ENCODE peak calls at places on chromosomes 11 and 22, in six cellular contexts. One of them, this sample, is unnamed.

GRCh38 chr11:125924384-125925007 is 20.2 kb downstream of the DDX25 start:
- DNase-seq in NCI-H446 treated with DMSO at 0.1 percent for 48 hours: no peak
- DNase-seq in choroid plexus epithelial cell: no peak
- DNase-seq in amniotic stem cell: no peak
- DNase-seq in activated effector memory CD4-positive, alpha-beta T cell treated with anti-CD3 and anti-CD28 coated beads, Interleukin-2, amount 50 U/mL, for 16 hours: no peak
- DNase-seq in Caki2: no peak
- DNase-seq in this sample: no peak

GRCh38 chr11:16178273-16178672 is 178.1 kb downstream of the SOX6 start:
- DNase-seq in choroid plexus epithelial cell: no peak
- DNase-seq in activated effector memory CD4-positive, alpha-beta T cell treated with anti-CD3 and anti-CD28 coated beads, Interleukin-2, amount 50 U/mL, for 16 hours: no peak
- DNase-seq in NCI-H446 treated with DMSO at 0.1 percent for 48 hours: no peak
- DNase-seq in amniotic stem cell: no peak
- DNase-seq in Caki2: no peak
- DNase-seq in this sample: no peak

GRCh38 chr11:1225386-1226225 is 2.7 kb downstream of the MUC5B start:
- DNase-seq in choroid plexus epithelial cell: no peak
- DNase-seq in Caki2: no peak
- DNase-seq in amniotic stem cell: no peak
- DNase-seq in activated effector memory CD4-positive, alpha-beta T cell treated with anti-CD3 and anti-CD28 coated beads, Interleukin-2, amount 50 U/mL, for 16 hours: peak
- DNase-seq in NCI-H446 treated with DMSO at 0.1 percent for 48 hours: no peak
- DNase-seq in this sample: no peak

GRCh38 chr11:65574147-65574962 is 1.5 kb upstream of the EHBP1L1 start:
- DNase-seq in amniotic stem cell: peak
- DNase-seq in Caki2: peak
- DNase-seq in NCI-H446 treated with DMSO at 0.1 percent for 48 hours: peak
- DNase-seq in activated effector memory CD4-positive, alpha-beta T cell treated with anti-CD3 and anti-CD28 coated beads, Interleukin-2, amount 50 U/mL, for 16 hours: peak
- DNase-seq in choroid plexus epithelial cell: peak
- DNase-seq in this sample: peak

GRCh38 chr22:22463855-22464540 is 44.5 kb downstream of the ZNF280B start:
- DNase-seq in activated effector memory CD4-positive, alpha-beta T cell treated with anti-CD3 and anti-CD28 coated beads, Interleukin-2, amount 50 U/mL, for 16 hours: peak
- DNase-seq in choroid plexus epithelial cell: peak
- DNase-seq in Caki2: peak
- DNase-seq in amniotic stem cell: peak
- DNase-seq in NCI-H446 treated with DMSO at 0.1 percent for 48 hours: no peak
- DNase-seq in this sample: peak

GRCh38 chr22:23404689-23405365 is 175.3 kb downstream of the IGLL1 start:
- DNase-seq in choroid plexus epithelial cell: peak
- DNase-seq in amniotic stem cell: no peak
- DNase-seq in Caki2: no peak
- DNase-seq in activated effector memory CD4-positive, alpha-beta T cell treated with anti-CD3 and anti-CD28 coated beads, Interleukin-2, amount 50 U/mL, for 16 hours: no peak
- DNase-seq in NCI-H446 treated with DMSO at 0.1 percent for 48 hours: no peak
- DNase-seq in this sample: no peak

GRCh38 chr11:9574556-9574805 is 1.0 kb downstream of the WEE1 start:
- DNase-seq in NCI-H446 treated with DMSO at 0.1 percent for 48 hours: no peak
- DNase-seq in choroid plexus epithelial cell: peak
- DNase-seq in amniotic stem cell: no peak
- DNase-seq in activated effector memory CD4-positive, alpha-beta T cell treated with anti-CD3 and anti-CD28 coated beads, Interleukin-2, amount 50 U/mL, for 16 hours: peak
- DNase-seq in Caki2: no peak
- DNase-seq in this sample: no peak

GRCh38 chr11:47858169-47858543 is 10.0 kb upstream of the NUP160 start:
- DNase-seq in amniotic stem cell: peak
- DNase-seq in activated effector memory CD4-positive, alpha-beta T cell treated with anti-CD3 and anti-CD28 coated beads, Interleukin-2, amount 50 U/mL, for 16 hours: no peak
- DNase-seq in NCI-H446 treated with DMSO at 0.1 percent for 48 hours: no peak
- DNase-seq in choroid plexus epithelial cell: no peak
- DNase-seq in Caki2: peak
- DNase-seq in this sample: no peak

GRCh38 chr11:92376146-92376599 is 151.6 kb downstream of the FAT3 start:
- DNase-seq in amniotic stem cell: no peak
- DNase-seq in Caki2: peak
- DNase-seq in NCI-H446 treated with DMSO at 0.1 percent for 48 hours: no peak
- DNase-seq in activated effector memory CD4-positive, alpha-beta T cell treated with anti-CD3 and anti-CD28 coated beads, Interleukin-2, amount 50 U/mL, for 16 hours: no peak
- DNase-seq in choroid plexus epithelial cell: peak
- DNase-seq in this sample: no peak

GRCh38 chr11:26063915-26064314 is 268.0 kb upstream of the ANO3 start:
- DNase-seq in NCI-H446 treated with DMSO at 0.1 percent for 48 hours: no peak
- DNase-seq in activated effector memory CD4-positive, alpha-beta T cell treated with anti-CD3 and anti-CD28 coated beads, Interleukin-2, amount 50 U/mL, for 16 hours: no peak
- DNase-seq in choroid plexus epithelial cell: no peak
- DNase-seq in Caki2: no peak
- DNase-seq in amniotic stem cell: no peak
- DNase-seq in this sample: no peak

This sample was measured in caudate nucleus.